ENCODE peak calls at places on chromosomes 6 and 20, in eight cellular contexts. One of them, this sample, is unnamed.

GRCh38 chr6:80767808-80768207 is 661.3 kb downstream of the BCKDHB start:
- DNase-seq in anterior cingulate cortex: no peak
- DNase-seq in lung: no peak
- DNase-seq in dermis blood vessel endothelial cell: no peak
- DNase-seq in posterior vena cava: peak
- DNase-seq in stimulated activated CD4-positive, alpha-beta T cell treated with anti-CD3 and anti-CD28 coated beads, Interleukin-1b, Interleukin-23, amount 100 ng/mL, for 4 hours: no peak
- DNase-seq in HL-60: no peak
- DNase-seq in GM13977: no peak
- DNase-seq in this sample: no peak

GRCh38 chr6:140058846-140059245 is 684.4 kb upstream of the CITED2 start:
- DNase-seq in GM13977: no peak
- DNase-seq in stimulated activated CD4-positive, alpha-beta T cell treated with anti-CD3 and anti-CD28 coated beads, Interleukin-1b, Interleukin-23, amount 100 ng/mL, for 4 hours: no peak
- DNase-seq in anterior cingulate cortex: no peak
- DNase-seq in dermis blood vessel endothelial cell: no peak
- DNase-seq in HL-60: no peak
- DNase-seq in posterior vena cava: no peak
- DNase-seq in lung: no peak
- DNase-seq in this sample: no peak

GRCh38 chr6:7899046-7899888 is 11.3 kb downstream of the TXNDC5 start:
- DNase-seq in stimulated activated CD4-positive, alpha-beta T cell treated with anti-CD3 and anti-CD28 coated beads, Interleukin-1b, Interleukin-23, amount 100 ng/mL, for 4 hours: no peak
- DNase-seq in HL-60: no peak
- DNase-seq in GM13977: peak
- DNase-seq in posterior vena cava: no peak
- DNase-seq in lung: no peak
- DNase-seq in anterior cingulate cortex: no peak
- DNase-seq in dermis blood vessel endothelial cell: peak
- DNase-seq in this sample: peak

GRCh38 chr6:30060634-30060981 is 457 bp upstream of the POLR1H start:
- DNase-seq in lung: no peak
- DNase-seq in posterior vena cava: peak
- DNase-seq in dermis blood vessel endothelial cell: peak
- DNase-seq in GM13977: no peak
- DNase-seq in stimulated activated CD4-positive, alpha-beta T cell treated with anti-CD3 and anti-CD28 coated beads, Interleukin-1b, Interleukin-23, amount 100 ng/mL, for 4 hours: no peak
- DNase-seq in anterior cingulate cortex: peak
- DNase-seq in HL-60: peak
- DNase-seq in this sample: peak

GRCh38 chr6:108876929-108877775 is 28.9 kb downstream of the ARMC2 start:
- DNase-seq in dermis blood vessel endothelial cell: no peak
- DNase-seq in GM13977: no peak
- DNase-seq in lung: peak
- DNase-seq in posterior vena cava: peak
- DNase-seq in HL-60: no peak
- DNase-seq in stimulated activated CD4-positive, alpha-beta T cell treated with anti-CD3 and anti-CD28 coated beads, Interleukin-1b, Interleukin-23, amount 100 ng/mL, for 4 hours: no peak
- DNase-seq in anterior cingulate cortex: no peak
- DNase-seq in this sample: no peak

GRCh38 chr6:130019796-130020105 is 1.4 kb downstream of the L3MBTL3 start:
- DNase-seq in lung: no peak
- DNase-seq in dermis blood vessel endothelial cell: peak
- DNase-seq in GM13977: no peak
- DNase-seq in HL-60: no peak
- DNase-seq in anterior cingulate cortex: no peak
- DNase-seq in stimulated activated CD4-positive, alpha-beta T cell treated with anti-CD3 and anti-CD28 coated beads, Interleukin-1b, Interleukin-23, amount 100 ng/mL, for 4 hours: no peak
- DNase-seq in posterior vena cava: no peak
- DNase-seq in this sample: peak

GRCh38 chr20:5077761-5078387 is 41.9 kb downstream of the PCNA start:
- DNase-seq in HL-60: no peak
- DNase-seq in lung: no peak
- DNase-seq in anterior cingulate cortex: no peak
- DNase-seq in GM13977: no peak
- DNase-seq in posterior vena cava: peak
- DNase-seq in stimulated activated CD4-positive, alpha-beta T cell treated with anti-CD3 and anti-CD28 coated beads, Interleukin-1b, Interleukin-23, amount 100 ng/mL, for 4 hours: peak
- DNase-seq in dermis blood vessel endothelial cell: no peak
- DNase-seq in this sample: peak

GRCh38 chr20:50320910-50321796 is 130.5 kb downstream of the CEBPB start:
- DNase-seq in anterior cingulate cortex: no peak
- DNase-seq in lung: peak
- DNase-seq in stimulated activated CD4-positive, alpha-beta T cell treated with anti-CD3 and anti-CD28 coated beads, Interleukin-1b, Interleukin-23, amount 100 ng/mL, for 4 hours: no peak
- DNase-seq in dermis blood vessel endothelial cell: peak
- DNase-seq in posterior vena cava: peak
- DNase-seq in HL-60: no peak
- DNase-seq in GM13977: no peak
- DNase-seq in this sample: peak

GRCh38 chr20:25135031-25135430 is 53.1 kb upstream of the VSX1 start:
- DNase-seq in HL-60: no peak
- DNase-seq in dermis blood vessel endothelial cell: no peak
- DNase-seq in anterior cingulate cortex: no peak
- DNase-seq in lung: no peak
- DNase-seq in posterior vena cava: no peak
- DNase-seq in GM13977: no peak
- DNase-seq in stimulated activated CD4-positive, alpha-beta T cell treated with anti-CD3 and anti-CD28 coated beads, Interleukin-1b, Interleukin-23, amount 100 ng/mL, for 4 hours: no peak
- DNase-seq in this sample: no peak

GRCh38 chr6:10800810-10801209 is 37.5 kb downstream of the MAK start:
- DNase-seq in GM13977: no peak
- DNase-seq in lung: no peak
- DNase-seq in stimulated activated CD4-positive, alpha-beta T cell treated with anti-CD3 and anti-CD28 coated beads, Interleukin-1b, Interleukin-23, amount 100 ng/mL, for 4 hours: no peak
- DNase-seq in HL-60: no peak
- DNase-seq in anterior cingulate cortex: no peak
- DNase-seq in posterior vena cava: no peak
- DNase-seq in dermis blood vessel endothelial cell: peak
- DNase-seq in this sample: peak

GRCh38 chr6:25596928-25597818 is 54.8 kb upstream of the SCGN start:
- DNase-seq in posterior vena cava: no peak
- DNase-seq in stimulated activated CD4-positive, alpha-beta T cell treated with anti-CD3 and anti-CD28 coated beads, Interleukin-1b, Interleukin-23, amount 100 ng/mL, for 4 hours: no peak
- DNase-seq in HL-60: no peak
- DNase-seq in dermis blood vessel endothelial cell: no peak
- DNase-seq in lung: no peak
- DNase-seq in GM13977: no peak
- DNase-seq in anterior cingulate cortex: no peak
- DNase-seq in this sample: no peak

GRCh38 chr6:35044145-35044745 is 96.9 kb downstream of the TCP11 start:
- DNase-seq in dermis blood vessel endothelial cell: peak
- DNase-seq in HL-60: peak
- DNase-seq in anterior cingulate cortex: no peak
- DNase-seq in GM13977: no peak
- DNase-seq in stimulated activated CD4-positive, alpha-beta T cell treated with anti-CD3 and anti-CD28 coated beads, Interleukin-1b, Interleukin-23, amount 100 ng/mL, for 4 hours: no peak
- DNase-seq in posterior vena cava: no peak
- DNase-seq in lung: peak
- DNase-seq in this sample: no peak

GRCh38 chr6:90039911-90040310 is 145.6 kb downstream of the GJA10 start:
- DNase-seq in posterior vena cava: no peak
- DNase-seq in GM13977: no peak
- DNase-seq in lung: no peak
- DNase-seq in dermis blood vessel endothelial cell: no peak
- DNase-seq in stimulated activated CD4-positive, alpha-beta T cell treated with anti-CD3 and anti-CD28 coated beads, Interleukin-1b, Interleukin-23, amount 100 ng/mL, for 4 hours: no peak
- DNase-seq in HL-60: no peak
- DNase-seq in anterior cingulate cortex: no peak
- DNase-seq in this sample: no peak